ENCODE peak calls at places on chromosome 21, in six cellular contexts. W is NAMALWA, G is NCI-H2081, K is T follicular helper cell, M is HEK293T, R is nephron progenitor cell. Z is an unnamed sample.

GRCh38 chr21:33951276-33952178 is 35.9 kb upstream of the ATP5PO start:
- DNase-seq in W (no peak), G (no peak), K (no peak), M (no peak), R (no peak), Z (no peak)

GRCh38 chr21:26047279-26047967 is 123.1 kb downstream of the APP start:
- DNase-seq in W (no peak), G (no peak), K (no peak), M (no peak), R (no peak), Z (no peak)

GRCh38 chr21:42552407-42553336 is 39.0 kb downstream of the SLC37A1 start:
- DNase-seq in W (no peak), G (no peak), K (no peak), M (no peak), R (no peak), Z (no peak)

GRCh38 chr21:42238185-42238934 is 19.4 kb downstream of the ABCG1 start:
- DNase-seq in W (peak), G (no peak), K (peak), M (no peak), R (no peak), Z (no peak)

GRCh38 chr21:45048968-45049367 is 25.4 kb upstream of the ADARB1 start:
- DNase-seq in W (no peak), G (no peak), K (no peak), M (no peak), R (no peak), Z (no peak)

GRCh38 chr21:34649400-34649799 is 19.4 kb upstream of the CLIC6 start:
- DNase-seq in W (no peak), G (no peak), K (no peak), M (no peak), R (no peak), Z (no peak)

GRCh38 chr21:25895565-25896205 is 160.9 kb downstream of the GABPA start:
- DNase-seq in W (peak), G (peak), K (no peak), M (no peak), R (no peak), Z (peak)

GRCh38 chr21:45379171-45379900 is 25.6 kb upstream of the COL18A1 start:
- DNase-seq in W (no peak), G (no peak), K (no peak), M (no peak), R (no peak), Z (peak)

GRCh38 chr21:35257413-35257812 is 208.3 kb upstream of the RUNX1 start:
- DNase-seq in W (no peak), G (no peak), K (no peak), M (no peak), R (no peak), Z (peak)

GRCh38 chr21:42287193-42288083 is 27.8 kb downstream of the TFF3 start:
- DNase-seq in W (no peak), G (no peak), K (no peak), M (no peak), R (no peak), Z (no peak)

GRCh38 chr21:45532826-45533730 is 9.2 kb downstream of the SLC19A1 start:
- DNase-seq in W (no peak), G (no peak), K (no peak), M (no peak), R (peak), Z (no peak)

GRCh38 chr21:22476726-22477646 is 1478.8 kb downstream of the NCAM2 start:
- DNase-seq in W (no peak), G (no peak), K (no peak), M (no peak), R (no peak), Z (no peak)